ENCODE peak calls at places on chromosomes 2 and 18, in nine cellular contexts. A, K, T, W, H, G, Q, E and P are unnamed samples.

GRCh38 chr2:12498703-12499102 is 218.0 kb upstream of the TRIB2 start:
- DNase-seq in A (no peak), K (peak), T (no peak), W (no peak), H (no peak), G (no peak), Q (no peak), E (no peak), P (no peak)

GRCh38 chr18:48519431-48520100 is 19.3 kb upstream of the CTIF start:
- DNase-seq in A (no peak), K (no peak), T (no peak), W (no peak), H (no peak), G (no peak), Q (no peak), E (no peak), P (no peak)

GRCh38 chr2:127670055-127670956 is 5.0 kb downstream of the LIMS2 start:
- DNase-seq in A (no peak), K (peak), T (no peak), W (no peak), H (no peak), G (no peak), Q (no peak), E (no peak), P (no peak)

GRCh38 chr18:54776282-54776977 is 51.8 kb upstream of the RAB27B start:
- DNase-seq in A (no peak), K (peak), T (no peak), W (no peak), H (no peak), G (no peak), Q (no peak), E (peak), P (no peak)

GRCh38 chr2:12910431-12910830 is 193.7 kb downstream of the TRIB2 start:
- DNase-seq in A (no peak), K (no peak), T (no peak), W (no peak), H (no peak), G (no peak), Q (no peak), E (no peak), P (no peak)

GRCh38 chr2:166375736-166376487 is at the start of gene SCN9A:
- DNase-seq in A (peak), K (peak), T (no peak), W (peak), H (no peak), G (peak), Q (peak), E (peak), P (peak)

GRCh38 chr2:10497797-10498251 is 49.7 kb upstream of the ODC1 start:
- DNase-seq in A (no peak), K (peak), T (peak), W (peak), H (peak), G (peak), Q (no peak), E (peak), P (peak)

GRCh38 chr2:105865222-105865913 is 120.7 kb downstream of the NCK2 start:
- DNase-seq in A (no peak), K (peak), T (no peak), W (no peak), H (no peak), G (no peak), Q (no peak), E (peak), P (no peak)

GRCh38 chr2:39780825-39781600 is 2.0 kb upstream of the THUMPD2 start:
- DNase-seq in A (no peak), K (peak), T (no peak), W (no peak), H (no peak), G (no peak), Q (no peak), E (peak), P (no peak)

GRCh38 chr2:11520092-11520693 is 13.7 kb upstream of the GREB1 start:
- DNase-seq in A (no peak), K (no peak), T (no peak), W (no peak), H (no peak), G (no peak), Q (no peak), E (no peak), P (no peak)

GRCh38 chr18:10437837-10438236 is 16.6 kb upstream of the APCDD1 start:
- DNase-seq in A (no peak), K (no peak), T (no peak), W (no peak), H (no peak), G (no peak), Q (no peak), E (no peak), P (no peak)

GRCh38 chr18:36408606-36409005 is 111.1 kb downstream of the FHOD3 start:
- DNase-seq in A (no peak), K (no peak), T (no peak), W (no peak), H (no peak), G (no peak), Q (no peak), E (no peak), P (no peak)